ENCODE peak calls at places on chromosomes 6 and 20, in eight cellular contexts. E is tibial nerve, A is brain microvascular endothelial cell, D is cardiac fibroblast, S is endothelial cell, M is choroid plexus epithelial cell, B is bronchial epithelial cell, W is WTC11. C is an unnamed sample.
A peak's percentile ranks its signal among the peaks of the same experiment; 100 is the strongest.

GRCh38 chr6:74137910-74138309 is 441.9 kb downstream of the CD109 start:
- DNase-seq in M (peak; percentile 87), D (peak; percentile 67), W (no peak), A (peak; percentile 29), E (no peak), S (no peak), B (peak; percentile 16), C (peak; percentile 82)

GRCh38 chr20:63160641-63161175 is 55.2 kb downstream of the YTHDF1 start:
- DNase-seq in E (no peak), M (no peak), A (no peak), S (no peak), D (no peak), B (no peak), W (no peak), C (no peak)

GRCh38 chr20:43938932-43939761 is 24.5 kb downstream of the TOX2 start:
- DNase-seq in W (no peak), A (peak; percentile 99), D (peak; percentile 100), B (peak; percentile 95), S (no peak), M (peak; percentile 100), E (peak; percentile 60), C (peak; percentile 99)

GRCh38 chr20:20713244-20713765 is 861 bp upstream of the RALGAPA2 start:
- DNase-seq in E (no peak), B (no peak), D (peak; percentile 10), M (no peak), S (no peak), A (no peak), W (peak; percentile 26), C (no peak)

GRCh38 chr6:42141603-42142117 is 760 bp downstream of the C6orf132 start:
- DNase-seq in E (no peak), S (no peak), A (no peak), W (no peak), D (no peak), M (no peak), B (peak; percentile 10), C (no peak)

GRCh38 chr20:50303573-50304500 is 113.2 kb downstream of the CEBPB start:
- DNase-seq in E (peak; percentile 90), M (peak; percentile 94), B (peak; percentile 29), W (no peak), S (no peak), D (peak; percentile 85), A (peak; percentile 67), C (no peak)

GRCh38 chr20:20894280-20894679 is 181.8 kb upstream of the RALGAPA2 start:
- DNase-seq in E (no peak), D (no peak), M (no peak), A (no peak), S (no peak), B (no peak), W (no peak), C (no peak)

GRCh38 chr6:134457941-134458340 is 140.0 kb upstream of the SGK1 start:
- DNase-seq in A (no peak), E (no peak), D (no peak), M (no peak), B (no peak), W (no peak), S (no peak), C (no peak)

GRCh38 chr6:170245233-170245992 is 45.5 kb downstream of the DLL1 start:
- DNase-seq in A (no peak), S (no peak), W (no peak), B (no peak), M (no peak), D (no peak), E (no peak), C (no peak)

DNA sequence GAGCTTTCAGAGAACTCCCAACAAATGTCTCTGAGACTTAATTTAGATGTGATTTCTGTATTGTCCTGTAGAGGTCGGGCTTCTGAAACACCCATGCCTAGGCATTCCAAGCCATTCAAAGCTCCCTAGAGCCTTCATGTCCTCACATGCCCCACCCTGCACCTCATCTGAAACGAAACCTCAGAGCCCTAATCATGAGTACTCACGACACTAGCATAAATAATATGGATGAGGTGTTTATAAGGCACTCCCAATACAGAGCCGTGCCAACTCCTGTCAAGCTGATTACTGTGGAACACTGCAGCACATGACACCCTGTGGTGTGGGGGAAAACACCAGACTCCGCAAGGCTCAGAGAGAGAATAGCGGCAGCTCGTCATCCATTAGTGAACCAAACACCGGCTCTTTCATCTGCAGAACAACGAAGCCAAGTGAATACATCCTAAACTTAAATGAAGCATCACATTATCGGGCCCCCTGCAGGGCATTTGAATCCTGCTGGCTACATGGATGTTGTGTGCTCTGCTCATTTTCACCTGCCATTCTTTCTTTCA is 83.8 kb downstream of the FNDC1 start:
- DNase-seq in B (peak; percentile 96), D (peak; percentile 49), W (peak; percentile 25), M (peak; percentile 74), A (peak; percentile 35), S (peak; percentile 12), E (no peak), C (peak; percentile 69)
- TF ChIP-seq CTCF in B (peak; percentile 70), D (peak; percentile 55), W (peak; percentile 61), M (peak; percentile 72), A (peak; percentile 64), S (peak; percentile 74), E (peak; percentile 58), C (peak; percentile 73)

GRCh38 chr6:53179961-53180651 is 31.5 kb upstream of the GCM1 start:
- DNase-seq in A (peak; percentile 84), B (peak; percentile 92), W (no peak), D (peak; percentile 84), M (peak; percentile 94), S (no peak), E (peak; percentile 53), C (no peak)

GRCh38 chr6:53174996-53175395 is 26.4 kb upstream of the GCM1 start:
- DNase-seq in S (no peak), B (no peak), E (no peak), D (no peak), M (no peak), W (no peak), A (no peak), C (no peak)

GRCh38 chr6:53180678-53181077 is 32.0 kb upstream of the GCM1 start:
- DNase-seq in E (no peak), W (no peak), B (no peak), A (no peak), M (no peak), S (no peak), D (no peak), C (no peak)

GRCh38 chr6:53178837-53179432 is 30.3 kb upstream of the GCM1 start:
- DNase-seq in W (no peak), D (no peak), B (no peak), S (no peak), A (no peak), M (no peak), E (no peak), C (no peak)
- TF ChIP-seq CTCF in W (no peak), D (no peak), B (no peak), S (no peak), A (no peak), M (no peak), E (no peak), C (no peak)

GRCh38 chr6:31665501-31666336 is at the start of gene CSNK2B:
- DNase-seq in A (peak; percentile 98), E (peak; percentile 98), M (peak; percentile 98), W (peak; percentile 97), B (peak; percentile 94), S (peak; percentile 83), D (peak; percentile 97), C (peak; percentile 91)
- TF ChIP-seq CTCF in A (no peak), E (no peak), M (peak; percentile 5), W (no peak), B (no peak), S (no peak), D (no peak), C (peak; percentile 15)

DNA sequence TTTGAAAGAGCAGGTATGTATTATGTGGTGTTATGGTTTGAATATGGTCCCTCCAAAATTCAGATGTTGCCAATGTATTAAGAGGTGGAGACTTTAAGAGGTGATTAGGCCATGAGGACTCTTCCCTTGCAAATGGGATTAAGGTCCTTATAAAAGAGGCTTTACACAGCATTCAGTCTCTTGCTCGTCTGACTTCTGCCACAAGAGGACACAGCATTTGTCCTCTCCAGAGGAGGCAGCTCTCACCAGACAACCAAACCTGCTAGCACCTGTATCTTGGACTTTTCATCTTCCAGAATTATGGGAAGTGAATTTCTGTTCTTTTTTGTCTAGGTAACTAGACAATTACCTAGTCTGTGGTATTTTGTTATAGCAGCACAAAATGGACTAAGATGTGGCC is 136.0 kb upstream of the DTNBP1 start:
- DNase-seq in E (no peak), B (no peak), S (no peak), D (no peak), A (no peak), M (no peak), W (no peak), C (no peak)
- TF ChIP-seq CTCF in E (no peak), B (no peak), S (no peak), D (no peak), A (no peak), M (no peak), W (no peak), C (no peak)

C was measured in retinal pigment epithelial cell.